ENCODE peak calls at places on chromosomes 16 and 17, in six cellular contexts. H is glutamatergic neuron; W is iPS-NIHi11; Y is stimulated activated CD4-positive, alpha-beta T cell treated with anti-CD3 and anti-CD28 coated beads, TNF-alpha, amount 100 ng/mL, for 1 hour; V is IMR-90; A is cardiac muscle cell. K is an unnamed sample.

GRCh38 chr16:83908798-83909197 is 9.9 kb downstream of the MLYCD start:
- DNase-seq in V (no peak), Y (no peak), H (no peak), W (peak), A (no peak), K (no peak)

GRCh38 chr17:75658237-75658636 is 8.7 kb downstream of the RECQL5 start:
- DNase-seq in V (no peak), A (no peak), Y (no peak), W (no peak), H (no peak), K (no peak)

GRCh38 chr16:31487720-31488629 is 5.1 kb downstream of the SLC5A2 start:
- DNase-seq in W (peak), H (peak), V (peak), Y (peak), A (peak), K (peak)

GRCh38 chr17:74947041-74947754 is 11.5 kb downstream of the OTOP3 start:
- DNase-seq in V (no peak), Y (no peak), A (no peak), W (no peak), H (no peak), K (no peak)

GRCh38 chr16:84826558-84826941 is 6.8 kb downstream of the CRISPLD2 start:
- DNase-seq in V (peak), Y (no peak), W (no peak), A (peak), H (no peak), K (no peak)

GRCh38 chr17:75155191-75155601 is 884 bp upstream of the JPT1 start:
- DNase-seq in V (no peak), A (no peak), H (no peak), W (peak), Y (no peak), K (no peak)

GRCh38 chr17:75847595-75848522 is 3.7 kb upstream of the UNC13D start:
- DNase-seq in Y (no peak), H (no peak), V (no peak), W (no peak), A (no peak), K (no peak)

GRCh38 chr17:56141046-56141839 is 12.0 kb upstream of the ANKFN1 start:
- DNase-seq in A (peak), W (no peak), H (no peak), V (peak), Y (no peak), K (no peak)

GRCh38 chr17:76161113-76161512 is 20.1 kb upstream of the FOXJ1 start:
- DNase-seq in W (no peak), A (no peak), H (no peak), V (no peak), Y (no peak), K (no peak)

GRCh38 chr17:21286066-21286770 is 1.7 kb downstream of the MAP2K3 start:
- DNase-seq in V (peak), A (peak), H (no peak), Y (no peak), W (no peak), K (peak)

K was measured in HTR-8/SVneo.